ENCODE peak calls at places on chromosomes 4 and X, in six cellular contexts. M is EL, W is cardiac muscle cell, D is A549, J is AG08396, B is cortex of kidney. Y is an unnamed sample.

GRCh38 chr4:146349306-146349705 is 135.0 kb downstream of the REELD1 start:
- DNase-seq in W (no peak), D (no peak), B (no peak), J (no peak), M (no peak), Y (no peak)

GRCh38 chrX:136272325-136272724 is 21.1 kb upstream of the MAP7D3 start:
- DNase-seq in W (no peak), B (no peak), J (no peak), D (peak), M (no peak), Y (no peak)

GRCh38 chr4:13349096-13349495 is 135.0 kb downstream of the RAB28 start:
- DNase-seq in B (no peak), W (no peak), J (peak), M (peak), D (no peak), Y (no peak)

GRCh38 chr4:89283226-89283974 is 24.2 kb downstream of the GPRIN3 start:
- DNase-seq in J (no peak), W (no peak), B (no peak), D (peak), M (no peak), Y (no peak)

GRCh38 chr4:37588150-37588549 is 98.0 kb downstream of the RELL1 start:
- DNase-seq in B (no peak), J (no peak), D (no peak), W (no peak), M (no peak), Y (no peak)

GRCh38 chr4:173167793-173168395 is 717 bp upstream of the GALNT7 start:
- DNase-seq in M (peak), B (no peak), J (peak), W (peak), D (peak), Y (peak)

GRCh38 chr4:113292371-113293042 is 243.1 kb downstream of the ANK2 start:
- DNase-seq in M (peak), W (peak), B (no peak), J (peak), D (no peak), Y (no peak)

GRCh38 chr4:102789317-102789717 is 28.5 kb upstream of the MANBA start:
- DNase-seq in B (no peak), J (no peak), D (peak), W (no peak), M (peak), Y (no peak)

GRCh38 chr4:105088110-105088879 is 58.4 kb upstream of the TET2 start:
- DNase-seq in M (peak), D (peak), B (no peak), W (no peak), J (peak), Y (no peak)

GRCh38 chrX:25034889-25035288 is 19.1 kb upstream of the ARX start:
- DNase-seq in W (no peak), D (no peak), J (no peak), M (peak), B (no peak), Y (no peak)

GRCh38 chr4:113646456-113646809 is 115.1 kb downstream of the CAMK2D start:
- DNase-seq in W (peak), D (peak), J (no peak), B (no peak), M (peak), Y (no peak)

GRCh38 chr4:182448281-182449151 is 205.3 kb downstream of the TENM3 start:
- DNase-seq in J (peak), D (peak), B (no peak), W (peak), M (peak), Y (peak)

GRCh38 chr4:138898282-138898681 is 117.3 kb upstream of the NOCT start:
- DNase-seq in D (no peak), M (peak), W (no peak), J (no peak), B (no peak), Y (no peak)

GRCh38 chrX:56231706-56232105 is 450 bp upstream of the KLF8 start:
- DNase-seq in M (no peak), B (no peak), J (no peak), W (peak), D (no peak), Y (no peak)

GRCh38 chr4:139297001-139297410 is 4.3 kb upstream of the NAA15 start:
- DNase-seq in M (peak), W (no peak), D (no peak), J (no peak), B (no peak), Y (no peak)

GRCh38 chr4:61200195-61200990 is at the start of gene ADGRL3:
- DNase-seq in D (no peak), J (peak), W (peak), B (no peak), M (peak), Y (peak)

GRCh38 chrX:12080265-12080664 is 58.0 kb upstream of the FRMPD4 start:
- DNase-seq in M (peak), B (no peak), J (peak), W (peak), D (peak), Y (no peak)

GRCh38 chrX:44828008-44828605 is 15.7 kb upstream of the DUSP21 start:
- DNase-seq in B (no peak), M (peak), J (peak), W (no peak), D (peak), Y (no peak)

GRCh38 chr4:8205241-8205707 is 6.2 kb downstream of the SH3TC1 start:
- DNase-seq in D (no peak), B (no peak), W (peak), M (no peak), J (no peak), Y (no peak)

GRCh38 chr4:152500798-152501434 is 35.0 kb downstream of the FBXW7 start:
- DNase-seq in B (no peak), D (peak), M (peak), J (peak), W (peak), Y (no peak)